ENCODE peak calls at places on chromosome 20, in seven cellular contexts. X, H, V, K, Z, P and J are unnamed samples.

GRCh38 chr20:58651548-58651822 is 402 bp downstream of the STX16 start:
- DNase-seq in X (no peak), H (no peak), V (no peak), K (no peak), Z (no peak), P (no peak), J (no peak)

GRCh38 chr20:33298391-33298790 is 15.4 kb downstream of the BPIFB1 start:
- DNase-seq in X (no peak), H (no peak), V (no peak), K (no peak), Z (no peak), P (no peak), J (no peak)

GRCh38 chr20:4998160-4998651 is 3.1 kb downstream of the SLC23A2 start:
- DNase-seq in X (no peak), H (no peak), V (no peak), K (no peak), Z (no peak), P (no peak), J (no peak)

GRCh38 chr20:40422665-40423064 is 266.4 kb downstream of the MAFB start:
- DNase-seq in X (no peak), H (no peak), V (no peak), K (no peak), Z (no peak), P (no peak), J (no peak)

GRCh38 chr20:35015863-35016193 is 60.2 kb downstream of the MYH7B start:
- DNase-seq in X (no peak), H (no peak), V (peak), K (no peak), Z (no peak), P (no peak), J (no peak)

GRCh38 chr20:51345601-51346101 is 196.9 kb downstream of the NFATC2 start:
- DNase-seq in X (no peak), H (no peak), V (no peak), K (peak), Z (no peak), P (no peak), J (no peak)

GRCh38 chr20:18304618-18305017 is 16.3 kb downstream of the ZNF133 start:
- DNase-seq in X (no peak), H (no peak), V (no peak), K (no peak), Z (no peak), P (no peak), J (no peak)

GRCh38 chr20:41249371-41249770 is 68.2 kb downstream of the ZHX3 start:
- DNase-seq in X (no peak), H (no peak), V (peak), K (peak), Z (peak), P (peak), J (peak)

GRCh38 chr20:31717478-31717946 is 5.2 kb downstream of the BCL2L1 start:
- DNase-seq in X (peak), H (peak), V (no peak), K (no peak), Z (no peak), P (no peak), J (no peak)
- H3K4me3 ChIP-seq in X (peak), H (no peak), V (peak), K (peak), Z (no peak), P (no peak), J (peak)

GRCh38 chr20:3784226-3784853 is 2.2 kb downstream of the CENPB start:
- DNase-seq in X (no peak), H (no peak), V (peak), K (peak), Z (no peak), P (no peak), J (no peak)
- H3K4me3 ChIP-seq in X (no peak), H (no peak), V (peak), K (no peak), Z (no peak), P (peak), J (peak)

GRCh38 chr20:24297928-24298327 is 171.5 kb upstream of the SYNDIG1 start:
- DNase-seq in X (no peak), H (no peak), V (no peak), K (no peak), Z (no peak), P (no peak), J (no peak)

GRCh38 chr20:24305366-24305765 is 164.1 kb upstream of the SYNDIG1 start:
- DNase-seq in X (no peak), H (no peak), V (no peak), K (no peak), Z (no peak), P (no peak), J (no peak)

GRCh38 chr20:24303393-24303792 is 166.0 kb upstream of the SYNDIG1 start:
- DNase-seq in X (no peak), H (no peak), V (no peak), K (no peak), Z (no peak), P (no peak), J (no peak)
- H3K4me3 ChIP-seq in X (no peak), H (no peak), V (no peak), K (no peak), Z (no peak), P (no peak), J (no peak)

DNA sequence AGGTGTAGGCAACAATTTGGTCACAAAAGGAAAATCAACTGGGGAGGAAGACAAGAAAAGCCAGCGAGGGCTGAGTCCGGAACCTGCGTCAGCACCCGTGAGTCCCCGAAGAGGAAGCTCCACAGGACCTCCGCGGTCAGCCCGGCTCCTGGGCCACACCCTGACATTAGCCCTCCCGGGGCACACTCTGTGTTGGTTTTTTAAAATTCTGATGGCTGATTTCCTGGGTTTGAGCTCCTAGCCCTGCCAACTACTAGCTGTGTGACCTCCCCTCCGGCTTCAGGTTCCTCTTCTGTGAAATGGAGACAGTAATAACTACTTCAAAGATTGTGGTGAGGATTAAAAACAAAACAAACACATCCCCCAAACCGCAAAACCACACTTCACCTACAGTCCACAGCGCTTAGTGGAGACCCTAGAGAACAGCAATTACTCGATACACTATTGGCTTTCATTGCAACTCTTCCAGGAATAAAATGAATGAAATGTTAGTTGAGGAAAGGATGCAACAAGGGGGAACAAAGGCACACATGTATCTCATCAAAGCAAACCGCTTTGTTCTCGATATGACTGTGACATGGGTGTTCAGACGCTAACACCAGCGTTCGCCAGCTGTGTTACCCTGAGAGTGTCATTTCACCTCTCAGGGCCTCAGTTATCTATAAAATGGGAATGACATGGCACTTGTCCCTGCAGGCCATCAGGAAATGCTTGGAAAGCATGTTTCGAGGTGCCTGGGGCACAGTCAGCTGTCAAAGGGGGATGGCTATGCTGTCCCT is 984 bp downstream of the ZBP1 start:
- DNase-seq in X (peak), H (peak), V (peak), K (peak), Z (peak), P (no peak), J (no peak)
- H3K4me3 ChIP-seq in X (peak), H (peak), V (no peak), K (no peak), Z (peak), P (no peak), J (no peak)

GRCh38 chr20:60086936-60087562 is 128.8 kb downstream of the CDH26 start:
- DNase-seq in X (no peak), H (no peak), V (no peak), K (no peak), Z (no peak), P (no peak), J (no peak)
- H3K4me3 ChIP-seq in X (no peak), H (no peak), V (peak), K (peak), Z (no peak), P (no peak), J (no peak)

DNA sequence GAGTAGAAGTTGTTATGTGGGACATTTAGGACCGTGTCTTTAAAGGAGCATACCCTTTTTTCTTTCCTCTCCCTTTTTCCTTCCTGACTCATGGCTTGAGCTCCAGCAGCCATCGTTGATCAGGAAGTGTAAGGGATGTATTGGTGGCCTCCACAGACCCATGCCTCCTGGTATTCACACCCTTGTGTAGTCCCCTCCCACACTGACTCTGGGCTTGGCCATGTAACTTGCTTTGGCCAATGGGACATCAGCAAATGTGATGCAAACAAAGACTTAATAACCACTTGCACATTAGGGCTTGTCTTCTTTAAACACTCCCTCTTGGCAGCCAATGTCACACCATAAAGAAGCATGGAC is 18.9 kb upstream of the SLC13A3 start:
- DNase-seq in X (no peak), H (no peak), V (no peak), K (no peak), Z (no peak), P (no peak), J (no peak)
- H3K4me3 ChIP-seq in X (no peak), H (no peak), V (no peak), K (no peak), Z (no peak), P (no peak), J (no peak)

GRCh38 chr20:62063601-62063980 is 2.1 kb downstream of the TAF4 start:
- DNase-seq in X (no peak), H (no peak), V (peak), K (no peak), Z (peak), P (no peak), J (no peak)
- H3K4me3 ChIP-seq in X (no peak), H (no peak), V (peak), K (no peak), Z (peak), P (peak), J (peak)